ENCODE peak calls at places on chromosomes 2 and 18, in nine cellular contexts. One of them, this sample, is unnamed.

GRCh38 chr2:190318931-190319556 is 582 bp downstream of the HIBCH start:
- DNase-seq in bronchial epithelial cell: peak
- DNase-seq in ascending aorta: no peak
- DNase-seq in GM06990: no peak
- DNase-seq in fibroblast of mammary gland: no peak
- DNase-seq in left ventricle myocardium inferior: no peak
- DNase-seq in left lung: no peak
- DNase-seq in ovary: peak
- DNase-seq in AG09309: no peak
- DNase-seq in this sample: no peak

GRCh38 chr18:41996020-41996419 is 41.0 kb downstream of the PIK3C3 start:
- DNase-seq in bronchial epithelial cell: no peak
- DNase-seq in ascending aorta: no peak
- DNase-seq in GM06990: no peak
- DNase-seq in fibroblast of mammary gland: no peak
- DNase-seq in left ventricle myocardium inferior: no peak
- DNase-seq in left lung: no peak
- DNase-seq in ovary: no peak
- DNase-seq in AG09309: no peak
- DNase-seq in this sample: no peak

GRCh38 chr2:158178646-158179045 is 77.0 kb downstream of the UPP2 start:
- DNase-seq in bronchial epithelial cell: no peak
- DNase-seq in ascending aorta: no peak
- DNase-seq in GM06990: no peak
- DNase-seq in fibroblast of mammary gland: no peak
- DNase-seq in left ventricle myocardium inferior: no peak
- DNase-seq in left lung: no peak
- DNase-seq in ovary: no peak
- DNase-seq in AG09309: no peak
- DNase-seq in this sample: no peak

GRCh38 chr2:199228887-199229819 is 228.6 kb downstream of the SATB2 start:
- DNase-seq in bronchial epithelial cell: peak
- DNase-seq in ascending aorta: no peak
- DNase-seq in GM06990: peak
- DNase-seq in fibroblast of mammary gland: peak
- DNase-seq in left ventricle myocardium inferior: no peak
- DNase-seq in left lung: no peak
- DNase-seq in ovary: no peak
- DNase-seq in AG09309: peak
- DNase-seq in this sample: no peak

GRCh38 chr2:41886757-41887156 is 161.1 kb upstream of the PKDCC start:
- DNase-seq in bronchial epithelial cell: no peak
- DNase-seq in ascending aorta: no peak
- DNase-seq in GM06990: no peak
- DNase-seq in fibroblast of mammary gland: peak
- DNase-seq in left ventricle myocardium inferior: no peak
- DNase-seq in left lung: no peak
- DNase-seq in ovary: no peak
- DNase-seq in AG09309: no peak
- DNase-seq in this sample: no peak

GRCh38 chr18:23862071-23862470 is 152.5 kb upstream of the TTC39C start:
- DNase-seq in bronchial epithelial cell: peak
- DNase-seq in ascending aorta: no peak
- DNase-seq in GM06990: no peak
- DNase-seq in fibroblast of mammary gland: peak
- DNase-seq in left ventricle myocardium inferior: no peak
- DNase-seq in left lung: no peak
- DNase-seq in ovary: no peak
- DNase-seq in AG09309: peak
- DNase-seq in this sample: no peak

GRCh38 chr2:239165206-239165831 is 235.5 kb downstream of the HDAC4 start:
- DNase-seq in bronchial epithelial cell: no peak
- DNase-seq in ascending aorta: no peak
- DNase-seq in GM06990: no peak
- DNase-seq in fibroblast of mammary gland: no peak
- DNase-seq in left ventricle myocardium inferior: peak
- DNase-seq in left lung: peak
- DNase-seq in ovary: no peak
- DNase-seq in AG09309: no peak
- DNase-seq in this sample: no peak

GRCh38 chr2:122255924-122256323 is 500.5 kb downstream of the TSN start:
- DNase-seq in bronchial epithelial cell: peak
- DNase-seq in ascending aorta: no peak
- DNase-seq in GM06990: no peak
- DNase-seq in fibroblast of mammary gland: peak
- DNase-seq in left ventricle myocardium inferior: no peak
- DNase-seq in left lung: no peak
- DNase-seq in ovary: no peak
- DNase-seq in AG09309: no peak
- DNase-seq in this sample: no peak

GRCh38 chr2:10141736-10142639 is 19.4 kb downstream of the RRM2 start:
- DNase-seq in bronchial epithelial cell: no peak
- DNase-seq in ascending aorta: no peak
- DNase-seq in GM06990: no peak
- DNase-seq in fibroblast of mammary gland: no peak
- DNase-seq in left ventricle myocardium inferior: no peak
- DNase-seq in left lung: no peak
- DNase-seq in ovary: no peak
- DNase-seq in AG09309: no peak
- DNase-seq in this sample: no peak

GRCh38 chr18:4384932-4385331 is 70.2 kb downstream of the DLGAP1 start:
- DNase-seq in bronchial epithelial cell: no peak
- DNase-seq in ascending aorta: no peak
- DNase-seq in GM06990: peak
- DNase-seq in fibroblast of mammary gland: no peak
- DNase-seq in left ventricle myocardium inferior: no peak
- DNase-seq in left lung: no peak
- DNase-seq in ovary: no peak
- DNase-seq in AG09309: no peak
- DNase-seq in this sample: no peak

GRCh38 chr2:231707625-231708049 is 688 bp upstream of the PTMA start:
- DNase-seq in bronchial epithelial cell: no peak
- DNase-seq in ascending aorta: no peak
- DNase-seq in GM06990: peak
- DNase-seq in fibroblast of mammary gland: peak
- DNase-seq in left ventricle myocardium inferior: peak
- DNase-seq in left lung: no peak
- DNase-seq in ovary: peak
- DNase-seq in AG09309: no peak
- DNase-seq in this sample: no peak

GRCh38 chr18:12750076-12750707 is 47.4 kb downstream of the PSMG2 start:
- DNase-seq in bronchial epithelial cell: no peak
- DNase-seq in ascending aorta: peak
- DNase-seq in GM06990: peak
- DNase-seq in fibroblast of mammary gland: peak
- DNase-seq in left ventricle myocardium inferior: no peak
- DNase-seq in left lung: no peak
- DNase-seq in ovary: no peak
- DNase-seq in AG09309: no peak
- DNase-seq in this sample: no peak

GRCh38 chr18:6660334-6660733 is 69.2 kb upstream of the ARHGAP28 start:
- DNase-seq in bronchial epithelial cell: no peak
- DNase-seq in ascending aorta: no peak
- DNase-seq in GM06990: no peak
- DNase-seq in fibroblast of mammary gland: peak
- DNase-seq in left ventricle myocardium inferior: no peak
- DNase-seq in left lung: no peak
- DNase-seq in ovary: no peak
- DNase-seq in AG09309: no peak
- DNase-seq in this sample: no peak

GRCh38 chr2:214135966-214136365 is 274.9 kb upstream of the VWC2L start:
- DNase-seq in bronchial epithelial cell: peak
- DNase-seq in ascending aorta: no peak
- DNase-seq in GM06990: no peak
- DNase-seq in fibroblast of mammary gland: peak
- DNase-seq in left ventricle myocardium inferior: no peak
- DNase-seq in left lung: no peak
- DNase-seq in ovary: no peak
- DNase-seq in AG09309: no peak
- DNase-seq in this sample: no peak

GRCh38 chr2:58594175-58594574 is 353.1 kb upstream of the FANCL start:
- DNase-seq in bronchial epithelial cell: no peak
- DNase-seq in ascending aorta: no peak
- DNase-seq in GM06990: no peak
- DNase-seq in fibroblast of mammary gland: no peak
- DNase-seq in left ventricle myocardium inferior: no peak
- DNase-seq in left lung: no peak
- DNase-seq in ovary: no peak
- DNase-seq in AG09309: no peak
- DNase-seq in this sample: no peak

GRCh38 chr2:151826737-151827157 is 1.5 kb downstream of the ARL5A start:
- DNase-seq in bronchial epithelial cell: peak
- DNase-seq in ascending aorta: no peak
- DNase-seq in GM06990: no peak
- DNase-seq in fibroblast of mammary gland: peak
- DNase-seq in left ventricle myocardium inferior: no peak
- DNase-seq in left lung: no peak
- DNase-seq in ovary: no peak
- DNase-seq in AG09309: no peak
- DNase-seq in this sample: no peak

GRCh38 chr18:79717059-79717458 is 37.5 kb downstream of the CTDP1 start:
- DNase-seq in bronchial epithelial cell: no peak
- DNase-seq in ascending aorta: no peak
- DNase-seq in GM06990: no peak
- DNase-seq in fibroblast of mammary gland: no peak
- DNase-seq in left ventricle myocardium inferior: no peak
- DNase-seq in left lung: no peak
- DNase-seq in ovary: no peak
- DNase-seq in AG09309: no peak
- DNase-seq in this sample: no peak

GRCh38 chr2:109143214-109144187 is 14.5 kb downstream of the SH3RF3 start:
- DNase-seq in bronchial epithelial cell: no peak
- DNase-seq in ascending aorta: no peak
- DNase-seq in GM06990: peak
- DNase-seq in fibroblast of mammary gland: no peak
- DNase-seq in left ventricle myocardium inferior: no peak
- DNase-seq in left lung: no peak
- DNase-seq in ovary: no peak
- DNase-seq in AG09309: no peak
- DNase-seq in this sample: no peak

GRCh38 chr2:221961561-221961960 is 337.2 kb downstream of the PAX3 start:
- DNase-seq in bronchial epithelial cell: no peak
- DNase-seq in ascending aorta: no peak
- DNase-seq in GM06990: no peak
- DNase-seq in fibroblast of mammary gland: no peak
- DNase-seq in left ventricle myocardium inferior: no peak
- DNase-seq in left lung: no peak
- DNase-seq in ovary: no peak
- DNase-seq in AG09309: no peak
- DNase-seq in this sample: no peak

GRCh38 chr18:48680339-48680738 is 141.5 kb downstream of the CTIF start:
- DNase-seq in bronchial epithelial cell: no peak
- DNase-seq in ascending aorta: no peak
- DNase-seq in GM06990: no peak
- DNase-seq in fibroblast of mammary gland: no peak
- DNase-seq in left ventricle myocardium inferior: no peak
- DNase-seq in left lung: no peak
- DNase-seq in ovary: no peak
- DNase-seq in AG09309: no peak
- DNase-seq in this sample: no peak

GRCh38 chr2:161710131-161710915 is 86.1 kb downstream of the SLC4A10 start:
- DNase-seq in bronchial epithelial cell: peak
- DNase-seq in ascending aorta: no peak
- DNase-seq in GM06990: no peak
- DNase-seq in fibroblast of mammary gland: peak
- DNase-seq in left ventricle myocardium inferior: no peak
- DNase-seq in left lung: no peak
- DNase-seq in ovary: no peak
- DNase-seq in AG09309: no peak
- DNase-seq in this sample: no peak

GRCh38 chr2:222320441-222321395 is 21.9 kb upstream of the PAX3 start:
- DNase-seq in bronchial epithelial cell: no peak
- DNase-seq in ascending aorta: no peak
- DNase-seq in GM06990: no peak
- DNase-seq in fibroblast of mammary gland: no peak
- DNase-seq in left ventricle myocardium inferior: peak
- DNase-seq in left lung: no peak
- DNase-seq in ovary: no peak
- DNase-seq in AG09309: no peak
- DNase-seq in this sample: no peak

GRCh38 chr2:158315000-158315399 is 141.6 kb downstream of the CCDC148 start:
- DNase-seq in bronchial epithelial cell: no peak
- DNase-seq in ascending aorta: no peak
- DNase-seq in GM06990: no peak
- DNase-seq in fibroblast of mammary gland: no peak
- DNase-seq in left ventricle myocardium inferior: no peak
- DNase-seq in left lung: no peak
- DNase-seq in ovary: no peak
- DNase-seq in AG09309: no peak
- DNase-seq in this sample: no peak

GRCh38 chr2:69646714-69647113 is 3.2 kb upstream of the AAK1 start:
- DNase-seq in bronchial epithelial cell: no peak
- DNase-seq in ascending aorta: no peak
- DNase-seq in GM06990: no peak
- DNase-seq in fibroblast of mammary gland: no peak
- DNase-seq in left ventricle myocardium inferior: no peak
- DNase-seq in left lung: no peak
- DNase-seq in ovary: no peak
- DNase-seq in AG09309: no peak
- DNase-seq in this sample: no peak
- H3K4me3 ChIP-seq in bronchial epithelial cell: no peak
- H3K4me3 ChIP-seq in ascending aorta: no peak
- H3K4me3 ChIP-seq in GM06990: no peak
- H3K4me3 ChIP-seq in fibroblast of mammary gland: no peak
- H3K4me3 ChIP-seq in left ventricle myocardium inferior: no peak
- H3K4me3 ChIP-seq in left lung: no peak
- H3K4me3 ChIP-seq in ovary: no peak
- H3K4me3 ChIP-seq in AG09309: no peak
- H3K4me3 ChIP-seq in this sample: no peak

GRCh38 chr2:8671802-8672201 is 10.1 kb upstream of the ID2 start:
- DNase-seq in bronchial epithelial cell: no peak
- DNase-seq in ascending aorta: no peak
- DNase-seq in GM06990: no peak
- DNase-seq in fibroblast of mammary gland: no peak
- DNase-seq in left ventricle myocardium inferior: no peak
- DNase-seq in left lung: no peak
- DNase-seq in ovary: no peak
- DNase-seq in AG09309: no peak
- DNase-seq in this sample: no peak
- TF ChIP-seq CTCF in bronchial epithelial cell: no peak
- TF ChIP-seq CTCF in ascending aorta: no peak
- TF ChIP-seq CTCF in GM06990: no peak
- TF ChIP-seq CTCF in fibroblast of mammary gland: no peak
- TF ChIP-seq CTCF in left ventricle myocardium inferior: no peak
- TF ChIP-seq CTCF in left lung: no peak
- TF ChIP-seq CTCF in ovary: no peak
- TF ChIP-seq CTCF in AG09309: no peak
- TF ChIP-seq CTCF in this sample: no peak

GRCh38 chr18:64207818-64208217 is 58.9 kb upstream of the LINC00305 start:
- DNase-seq in bronchial epithelial cell: no peak
- DNase-seq in ascending aorta: no peak
- DNase-seq in GM06990: no peak
- DNase-seq in fibroblast of mammary gland: no peak
- DNase-seq in left ventricle myocardium inferior: no peak
- DNase-seq in left lung: no peak
- DNase-seq in ovary: no peak
- DNase-seq in AG09309: no peak
- DNase-seq in this sample: no peak
- H3K4me3 ChIP-seq in bronchial epithelial cell: no peak
- H3K4me3 ChIP-seq in ascending aorta: no peak
- H3K4me3 ChIP-seq in GM06990: no peak
- H3K4me3 ChIP-seq in fibroblast of mammary gland: no peak
- H3K4me3 ChIP-seq in left ventricle myocardium inferior: peak
- H3K4me3 ChIP-seq in left lung: no peak
- H3K4me3 ChIP-seq in ovary: no peak
- H3K4me3 ChIP-seq in AG09309: no peak
- H3K4me3 ChIP-seq in this sample: peak

GRCh38 chr18:78192044-78192443 is 787.6 kb upstream of the SALL3 start:
- DNase-seq in bronchial epithelial cell: peak
- DNase-seq in ascending aorta: no peak
- DNase-seq in GM06990: no peak
- DNase-seq in fibroblast of mammary gland: no peak
- DNase-seq in left ventricle myocardium inferior: no peak
- DNase-seq in left lung: peak
- DNase-seq in ovary: no peak
- DNase-seq in AG09309: no peak
- DNase-seq in this sample: no peak
- TF ChIP-seq CTCF in bronchial epithelial cell: no peak
- TF ChIP-seq CTCF in ascending aorta: no peak
- TF ChIP-seq CTCF in GM06990: no peak
- TF ChIP-seq CTCF in fibroblast of mammary gland: no peak
- TF ChIP-seq CTCF in left ventricle myocardium inferior: peak
- TF ChIP-seq CTCF in left lung: peak
- TF ChIP-seq CTCF in ovary: no peak
- TF ChIP-seq CTCF in AG09309: no peak
- TF ChIP-seq CTCF in this sample: no peak

This sample was measured in thoracic aorta.